ENCODE peak calls at places on chromosome 14, in seven cellular contexts. Q, P, R, U, G, F and Y are unnamed samples.

GRCh38 chr14:103705524-103706284 is 9.5 kb downstream of the XRCC3 start:
- DNase-seq in F (no peak), P (no peak), Q (no peak), R (no peak), G (no peak), U (no peak), Y (no peak)

GRCh38 chr14:80110721-80111120 is 100.6 kb downstream of the DIO2 start:
- DNase-seq in Q (no peak), G (no peak), R (no peak), U (no peak), F (no peak), P (no peak), Y (no peak)

GRCh38 chr14:54647378-54647777 is 80.5 kb downstream of the SAMD4A start:
- DNase-seq in U (no peak), P (no peak), Q (no peak), R (no peak), G (no peak), F (no peak), Y (no peak)

GRCh38 chr14:37591941-37592287 is 3.1 kb downstream of the FOXA1 start:
- DNase-seq in R (peak), G (peak), P (no peak), F (no peak), Q (no peak), U (no peak), Y (no peak)

GRCh38 chr14:50823051-50823762 is 7.8 kb downstream of the NIN start:
- DNase-seq in R (peak), G (no peak), U (no peak), P (no peak), F (no peak), Q (no peak), Y (no peak)

GRCh38 chr14:68779761-68780323 is 13.0 kb downstream of the ZFP36L1 start:
- DNase-seq in F (no peak), G (no peak), U (no peak), Q (peak), P (peak), R (no peak), Y (no peak)

GRCh38 chr14:21200752-21201461 is 45.0 kb upstream of the OR5AU1 start:
- DNase-seq in P (no peak), G (no peak), Q (no peak), U (no peak), F (no peak), R (no peak), Y (no peak)

GRCh38 chr14:105249175-105250007 is 1.1 kb downstream of the BTBD6 start:
- DNase-seq in F (no peak), P (no peak), R (peak), Q (peak), U (no peak), G (peak), Y (no peak)

GRCh38 chr14:97946291-97946690 is 1149.1 kb downstream of the VRK1 start:
- DNase-seq in R (no peak), P (no peak), F (no peak), U (no peak), Q (no peak), G (peak), Y (no peak)

GRCh38 chr14:76117789-76118188 is 33.9 kb upstream of the GPATCH2L start:
- DNase-seq in R (peak), G (no peak), P (no peak), U (no peak), Q (no peak), F (no peak), Y (no peak)

GRCh38 chr14:56219666-56220413 is 101.6 kb downstream of the PELI2 start:
- DNase-seq in F (no peak), Q (no peak), R (no peak), G (no peak), P (no peak), U (no peak), Y (no peak)

GRCh38 chr14:100102156-100102785 is 37.0 kb downstream of the EVL start:
- DNase-seq in F (no peak), G (no peak), Q (no peak), U (no peak), R (no peak), P (no peak), Y (no peak)

GRCh38 chr14:63891148-63891964 is 38.6 kb downstream of the SYNE2 start:
- DNase-seq in F (no peak), U (no peak), Q (no peak), P (no peak), G (no peak), R (peak), Y (peak)

GRCh38 chr14:101721951-101722661 is 39.4 kb upstream of the PPP2R5C start:
- DNase-seq in R (no peak), Q (peak), P (peak), G (no peak), F (no peak), U (no peak), Y (no peak)

GRCh38 chr14:61334197-61334701 is 12.9 kb downstream of the PRKCH start:
- DNase-seq in F (no peak), U (no peak), G (no peak), P (no peak), R (no peak), Q (no peak), Y (no peak)

GRCh38 chr14:53640695-53641094 is 315.9 kb downstream of the BMP4 start:
- DNase-seq in P (no peak), G (no peak), Q (peak), F (no peak), U (no peak), R (no peak), Y (no peak)

GRCh38 chr14:77303417-77304156 is 17.1 kb downstream of the POMT2 start:
- DNase-seq in P (no peak), Q (peak), F (no peak), R (no peak), U (no peak), G (no peak), Y (no peak)

GRCh38 chr14:75240781-75241180 is 37.8 kb upstream of the FOS start:
- DNase-seq in G (no peak), P (no peak), R (no peak), U (no peak), F (no peak), Q (no peak), Y (no peak)

GRCh38 chr14:105894978-105895881 is 368.8 kb downstream of the TMEM121 start:
- DNase-seq in Q (no peak), P (no peak), U (no peak), R (no peak), F (no peak), G (peak), Y (no peak)

GRCh38 chr14:71780822-71781221 is 151.4 kb upstream of the RGS6 start:
- DNase-seq in P (no peak), F (no peak), G (no peak), R (no peak), U (no peak), Q (no peak), Y (no peak)

GRCh38 chr14:37553935-37554550 is 41.0 kb downstream of the FOXA1 start:
- DNase-seq in P (no peak), G (no peak), R (no peak), Q (no peak), U (no peak), F (no peak), Y (no peak)

GRCh38 chr14:90510208-90510607 is 113.4 kb downstream of the CALM1 start:
- DNase-seq in F (no peak), P (no peak), R (no peak), Q (no peak), U (no peak), G (peak), Y (no peak)

GRCh38 chr14:54901380-54902142 is 1.1 kb downstream of the GCH1 start:
- DNase-seq in U (no peak), F (no peak), R (no peak), G (no peak), P (peak), Q (peak), Y (peak)

GRCh38 chr14:94575730-94576585 is 5.3 kb upstream of the SERPINA5 start:
- DNase-seq in F (no peak), Q (peak), U (no peak), G (no peak), R (no peak), P (no peak), Y (no peak)

GRCh38 chr14:58669556-58670200 is 31.9 kb downstream of the DACT1 start:
- DNase-seq in P (no peak), Q (no peak), G (no peak), U (no peak), R (no peak), F (no peak), Y (no peak)

GRCh38 chr14:73739899-73740685 is 25.9 kb upstream of the PNMA1 start:
- DNase-seq in U (no peak), G (no peak), P (no peak), F (no peak), R (no peak), Q (no peak), Y (no peak)

GRCh38 chr14:99508896-99509629 is 27.9 kb downstream of the CCNK start:
- DNase-seq in R (peak), P (no peak), G (no peak), U (no peak), Q (no peak), F (no peak), Y (no peak)

GRCh38 chr14:88870777-88871176 is 46.3 kb downstream of the TTC8 start:
- DNase-seq in R (peak), U (no peak), Q (no peak), P (no peak), F (no peak), G (no peak), Y (no peak)

GRCh38 chr14:75562048-75562447 is 16.4 kb upstream of the FLVCR2 start:
- DNase-seq in R (no peak), U (no peak), P (no peak), G (no peak), F (peak), Q (peak), Y (no peak)

GRCh38 chr14:74401504-74402241 is 24.3 kb downstream of the SYNDIG1L start:
- DNase-seq in U (peak), G (peak), Q (peak), R (peak), F (peak), P (peak), Y (peak)

GRCh38 chr14:69712637-69713088 is 54.3 kb upstream of the SRSF5 start:
- DNase-seq in G (peak), P (no peak), R (peak), Q (no peak), U (no peak), F (no peak), Y (peak)

GRCh38 chr14:23033801-23034497 is 751 bp downstream of the PSMB5 start:
- DNase-seq in U (no peak), R (no peak), Q (peak), P (no peak), G (no peak), F (no peak), Y (no peak)

GRCh38 chr14:81256289-81256960 is 35.7 kb upstream of the GTF2A1 start:
- DNase-seq in U (no peak), R (no peak), P (no peak), Q (no peak), F (no peak), G (no peak), Y (no peak)

GRCh38 chr14:24849471-24849870 is 200.5 kb downstream of the STXBP6 start:
- DNase-seq in U (no peak), R (no peak), F (no peak), G (no peak), P (no peak), Q (peak), Y (no peak)